ENCODE peak calls at places on chromosome 20, in eight cellular contexts. Z is OCI-LY7; D is H9; P is fibroblast of lung; Y is tibial artery; W is lung; A is CD8-positive, alpha-beta T cell; V is sigmoid colon. N is an unnamed sample.

GRCh38 chr20:33635341-33635740 is 26.8 kb upstream of the C20orf144 start:
- DNase-seq in W (no peak), A (no peak), P (no peak), D (peak; percentile 1), Z (no peak), V (no peak), Y (no peak), N (no peak)

GRCh38 chr20:47127986-47128385 is 228.5 kb downstream of the ZMYND8 start:
- DNase-seq in Y (no peak), P (no peak), Z (no peak), D (no peak), W (no peak), V (no peak), A (no peak), N (no peak)

GRCh38 chr20:14775778-14776177 is 438.4 kb upstream of the FLRT3 start:
- DNase-seq in W (no peak), Z (no peak), Y (no peak), D (no peak), A (no peak), P (peak; percentile 55), V (no peak), N (no peak)

GRCh38 chr20:53070714-53071392 is 98.7 kb downstream of the TSHZ2 start:
- DNase-seq in P (peak; percentile 68), Y (no peak), A (no peak), W (no peak), D (no peak), V (no peak), Z (peak; percentile 55), N (no peak)

GRCh38 chr20:43404880-43405279 is 52.8 kb upstream of the SRSF6 start:
- DNase-seq in Y (no peak), P (no peak), V (no peak), A (no peak), W (peak; percentile 28), Z (peak; percentile 2), D (peak; percentile 73), N (no peak)

GRCh38 chr20:8234580-8234979 is 102.5 kb downstream of the PLCB1 start:
- DNase-seq in D (no peak), W (no peak), Y (no peak), P (no peak), V (no peak), Z (no peak), A (no peak), N (no peak)

GRCh38 chr20:57414867-57415592 is 23.8 kb downstream of the RBM38 start:
- DNase-seq in V (no peak), W (no peak), Y (no peak), A (no peak), Z (no peak), D (no peak), P (no peak), N (no peak)

GRCh38 chr20:48283470-48284110 is 498.3 kb upstream of the SULF2 start:
- DNase-seq in A (no peak), W (peak; percentile 45), V (no peak), D (no peak), Y (peak; percentile 84), Z (no peak), P (peak; percentile 99), N (no peak)

GRCh38 chr20:9392892-9393857 is 121.2 kb upstream of the LAMP5 start:
- DNase-seq in Y (peak; percentile 81), A (no peak), P (peak; percentile 61), Z (peak; percentile 19), D (peak; percentile 76), V (peak; percentile 82), W (peak; percentile 65), N (no peak)

DNA sequence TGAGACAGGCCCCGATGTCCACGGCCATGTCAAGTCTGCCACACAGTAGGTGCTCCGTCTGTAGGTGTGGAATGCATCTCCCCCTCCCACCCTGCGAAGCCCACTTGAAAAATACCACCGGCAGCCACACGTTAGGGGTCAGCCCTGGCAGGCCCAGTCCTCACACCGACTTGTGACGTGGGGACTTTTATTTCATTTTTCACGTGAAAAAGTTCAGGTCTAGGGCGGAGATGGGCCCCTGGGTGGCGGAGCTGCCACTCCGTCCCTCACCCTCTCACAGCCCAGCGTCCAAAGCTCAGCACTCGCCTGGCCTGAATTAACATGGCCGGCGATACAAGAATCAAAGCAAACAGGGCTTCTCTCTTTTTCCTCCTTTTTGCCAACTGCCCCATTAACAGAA is 3.8 kb upstream of the TUBB1 start:
- DNase-seq in V (peak; percentile 40), A (peak; percentile 21), D (no peak), Y (no peak), Z (no peak), W (peak; percentile 20), P (no peak), N (no peak)
- H3K27ac ChIP-seq in V (no peak overlapping the region), A (no peak overlapping the region), D (no peak overlapping the region), Y (no peak overlapping the region), Z (no peak overlapping the region), W (no peak overlapping the region), P (no peak overlapping the region), N (no peak overlapping the region)

DNA sequence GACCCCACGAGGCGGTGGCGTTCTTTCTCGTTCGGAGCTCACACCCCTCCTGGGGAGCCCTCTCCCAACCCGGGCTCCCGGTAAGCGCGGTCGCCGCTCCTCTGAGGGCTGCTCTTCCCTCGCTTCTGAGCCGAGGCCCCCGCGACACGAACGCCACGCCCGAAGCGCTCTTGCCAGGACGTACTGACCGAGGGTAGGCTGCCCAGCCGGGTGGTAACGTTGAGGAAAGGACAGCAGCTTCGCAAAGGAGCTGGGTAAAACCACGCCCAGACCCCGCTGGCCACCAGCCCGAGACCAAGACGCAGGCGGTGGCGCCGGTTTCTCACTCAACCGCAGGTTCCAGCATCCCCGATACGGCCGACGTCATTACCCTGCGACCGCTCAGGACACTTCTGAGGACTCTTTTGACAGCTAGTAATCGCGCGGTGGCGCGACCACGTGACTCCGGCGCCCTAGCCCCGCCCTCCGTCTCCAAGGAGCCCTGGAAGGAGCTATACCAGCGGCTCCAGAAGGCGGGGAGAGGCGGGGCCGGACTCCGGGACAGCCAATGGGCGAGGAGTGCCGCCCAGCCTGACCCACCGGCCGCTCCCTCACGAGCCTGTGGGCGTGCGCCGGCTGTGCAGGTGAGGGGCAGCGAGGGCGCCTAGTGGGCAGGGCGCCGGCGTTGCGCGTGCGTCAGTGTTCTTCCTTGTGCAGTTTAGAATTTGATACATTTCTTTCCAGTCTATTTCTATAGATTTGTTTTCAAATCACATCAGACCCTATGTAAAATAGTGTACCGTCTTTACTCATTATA is 4.0 kb upstream of the GZF1 start:
- DNase-seq in P (peak; percentile 99), Y (peak; percentile 100), V (peak; percentile 100), A (peak; percentile 100), D (peak; percentile 100), W (peak; percentile 100), Z (peak; percentile 99), N (peak; percentile 100)
- H3K4me1 ChIP-seq in P (peaks cover 10% of the 10 kb centered on the region), Y (no peaks in the 10 kb centered on the region), V (peaks cover 28% of the 10 kb centered on the region), A (peaks cover 25% of the 10 kb centered on the region), D (no peaks in the 10 kb centered on the region), W (peaks cover 3% of the 10 kb centered on the region), Z (peaks cover 30% of the 10 kb centered on the region), N (peaks cover 32% of the 10 kb centered on the region)

GRCh38 chr20:44758247-44759101 is 12.8 kb downstream of the KCNK15 start:
- DNase-seq in W (no peak), Y (no peak), D (no peak), A (no peak), V (no peak), P (no peak), Z (no peak), N (no peak)

GRCh38 chr20:44761423-44761822 is 15.8 kb downstream of the KCNK15 start:
- DNase-seq in A (no peak), Z (no peak), P (no peak), V (no peak), W (no peak), D (no peak), Y (no peak), N (no peak)

GRCh38 chr20:44762466-44763140 is 16.9 kb downstream of the KCNK15 start:
- DNase-seq in P (no peak), Y (no peak), Z (no peak), W (no peak), V (no peak), D (no peak), A (no peak), N (no peak)

GRCh38 chr20:44756956-44757355 is 11.3 kb downstream of the KCNK15 start:
- DNase-seq in V (no peak), Z (no peak), W (no peak), A (no peak), D (no peak), P (no peak), Y (no peak), N (no peak)

GRCh38 chr20:44759595-44759994 is 13.9 kb downstream of the KCNK15 start:
- DNase-seq in V (no peak), D (no peak), P (no peak), Y (no peak), A (no peak), W (no peak), Z (no peak), N (no peak)
- H3K27ac ChIP-seq in V (no peak overlapping the region), D (no peak overlapping the region), P (no peak overlapping the region), Y (no peak overlapping the region), A (no peak overlapping the region), W (no peak overlapping the region), Z (no peak overlapping the region), N (no peak overlapping the region)

GRCh38 chr20:36927704-36928103 is 23.8 kb downstream of the SAMHD1 start:
- DNase-seq in P (no peak), W (no peak), V (no peak), A (no peak), Y (no peak), D (no peak), Z (no peak), N (no peak)

GRCh38 chr20:36929691-36930090 is 21.8 kb downstream of the SAMHD1 start:
- DNase-seq in A (peak; percentile 17), D (no peak), V (no peak), P (no peak), Y (no peak), W (no peak), Z (no peak), N (no peak)

GRCh38 chr20:36929290-36929689 is 22.2 kb downstream of the SAMHD1 start:
- DNase-seq in Y (peak; percentile 33), D (no peak), V (no peak), W (no peak), Z (no peak), P (peak; percentile 32), A (peak; percentile 38), N (no peak)

GRCh38 chr20:36936341-36936740 is 15.2 kb downstream of the SAMHD1 start:
- DNase-seq in W (no peak), Z (no peak), P (no peak), V (no peak), A (no peak), Y (peak; percentile 41), D (no peak), N (no peak)

DNA sequence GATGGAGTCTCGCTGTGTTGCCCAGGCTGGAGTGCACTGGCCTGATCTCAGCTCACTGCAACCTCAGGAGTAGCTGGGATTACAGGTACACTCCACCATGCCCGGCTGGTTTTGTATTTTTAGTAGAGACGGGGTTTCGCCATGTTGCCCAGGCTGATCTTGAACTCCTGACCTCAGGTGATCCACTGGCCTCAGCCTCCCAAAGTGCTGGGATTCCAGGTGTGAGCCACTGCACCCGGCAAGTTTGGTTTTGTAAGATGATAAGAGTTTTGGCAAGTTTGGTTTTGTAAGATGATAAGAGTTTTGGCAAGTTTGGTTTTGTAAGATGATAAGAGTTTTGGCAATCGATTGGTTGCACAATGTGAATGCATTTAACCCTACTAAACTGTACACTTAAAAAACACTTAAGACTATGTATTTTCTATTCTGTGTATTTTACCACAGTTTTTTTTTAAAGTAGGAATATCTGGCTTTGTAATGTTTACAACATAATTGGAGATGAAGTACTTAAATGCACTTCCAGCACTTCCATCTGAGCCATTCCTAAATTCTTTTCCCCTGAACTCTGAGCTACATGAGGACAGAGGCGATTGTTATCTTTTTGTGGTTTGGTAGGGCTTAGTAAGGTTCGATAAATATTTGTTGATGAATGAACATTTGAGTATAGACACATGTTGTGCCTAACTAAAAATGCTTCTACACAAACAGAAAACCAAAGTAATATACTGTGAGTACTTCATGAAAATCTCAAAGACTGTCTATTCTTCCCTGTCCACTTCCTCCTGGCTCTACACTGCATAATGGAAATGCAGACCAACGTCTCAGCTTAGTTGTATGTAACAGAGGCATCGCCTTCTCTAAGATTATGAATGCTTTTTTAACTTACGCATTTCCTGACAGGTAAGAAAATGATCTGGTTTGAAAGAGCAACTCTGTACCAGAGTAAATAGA is 18.8 kb downstream of the SAMHD1 start:
- DNase-seq in P (peak; percentile 63), Y (no peak), V (no peak), W (no peak), A (peak; percentile 35), D (no peak), Z (no peak), N (no peak)
- H3K4me1 ChIP-seq in P (no peaks in the 10 kb centered on the region), Y (peaks cover 5% of the 10 kb centered on the region), V (peaks cover 6% of the 10 kb centered on the region), W (no peaks in the 10 kb centered on the region), A (peaks cover 65% of the 10 kb centered on the region), D (no peaks in the 10 kb centered on the region), Z (no peaks in the 10 kb centered on the region), N (peaks cover 16% of the 10 kb centered on the region)

N was measured in vagina.